ENCODE peak calls at places on chromosomes 12 and 14, in four cellular contexts. One of them, this sample, is unnamed.

GRCh38 chr12:52311282-52311643 is 9.9 kb downstream of the KRT83 start:
- DNase-seq in H1: no peak
- DNase-seq in K562: no peak
- DNase-seq in GM12878: no peak
- DNase-seq in this sample: no peak

GRCh38 chr12:49624919-49625577 is 1.7 kb downstream of the PRPF40B start:
- DNase-seq in H1: no peak
- DNase-seq in K562: no peak
- DNase-seq in GM12878: no peak
- DNase-seq in this sample: no peak

GRCh38 chr12:130468700-130469245 is 131.1 kb downstream of the PIWIL1 start:
- DNase-seq in K562: no peak
- DNase-seq in GM12878: no peak
- DNase-seq in H1: no peak
- DNase-seq in this sample: no peak

GRCh38 chr12:32365473-32366064 is 33.8 kb upstream of the FGD4 start:
- DNase-seq in H1: peak
- DNase-seq in GM12878: peak
- DNase-seq in K562: peak
- DNase-seq in this sample: peak

GRCh38 chr14:63692309-63693020 is 35.4 kb downstream of the SGPP1 start:
- DNase-seq in H1: no peak
- DNase-seq in GM12878: no peak
- DNase-seq in K562: no peak
- DNase-seq in this sample: no peak

GRCh38 chr12:93419388-93420034 is 22.2 kb downstream of the UBE2N start:
- DNase-seq in GM12878: no peak
- DNase-seq in K562: peak
- DNase-seq in H1: no peak
- DNase-seq in this sample: peak

GRCh38 chr12:113149361-113150150 is at the start of gene CFAP73:
- DNase-seq in GM12878: no peak
- DNase-seq in H1: peak
- DNase-seq in K562: peak
- DNase-seq in this sample: peak

GRCh38 chr14:87994974-87995373 is 2.0 kb upstream of the GALC start:
- DNase-seq in H1: no peak
- DNase-seq in GM12878: peak
- DNase-seq in K562: no peak
- DNase-seq in this sample: peak

GRCh38 chr14:91246051-91246852 is 1.7 kb upstream of the GPR68 start:
- DNase-seq in K562: no peak
- DNase-seq in GM12878: no peak
- DNase-seq in H1: no peak
- DNase-seq in this sample: no peak

GRCh38 chr12:66132408-66132807 is 1.9 kb upstream of the LLPH start:
- DNase-seq in K562: no peak
- DNase-seq in H1: peak
- DNase-seq in GM12878: no peak
- DNase-seq in this sample: peak
- TF ChIP-seq EP300 in K562: no peak
- TF ChIP-seq EP300 in H1: no peak
- TF ChIP-seq EP300 in GM12878: no peak
- TF ChIP-seq EP300 in this sample: no peak

GRCh38 chr14:74239848-74240793 is 872 bp downstream of the VSX2 start:
- DNase-seq in H1: no peak
- DNase-seq in K562: no peak
- DNase-seq in GM12878: no peak
- DNase-seq in this sample: no peak
- TF ChIP-seq EZH2 in H1: peak
- TF ChIP-seq EZH2 in K562: peak
- TF ChIP-seq EZH2 in GM12878: peak
- TF ChIP-seq EZH2 in this sample: no peak

DNA sequence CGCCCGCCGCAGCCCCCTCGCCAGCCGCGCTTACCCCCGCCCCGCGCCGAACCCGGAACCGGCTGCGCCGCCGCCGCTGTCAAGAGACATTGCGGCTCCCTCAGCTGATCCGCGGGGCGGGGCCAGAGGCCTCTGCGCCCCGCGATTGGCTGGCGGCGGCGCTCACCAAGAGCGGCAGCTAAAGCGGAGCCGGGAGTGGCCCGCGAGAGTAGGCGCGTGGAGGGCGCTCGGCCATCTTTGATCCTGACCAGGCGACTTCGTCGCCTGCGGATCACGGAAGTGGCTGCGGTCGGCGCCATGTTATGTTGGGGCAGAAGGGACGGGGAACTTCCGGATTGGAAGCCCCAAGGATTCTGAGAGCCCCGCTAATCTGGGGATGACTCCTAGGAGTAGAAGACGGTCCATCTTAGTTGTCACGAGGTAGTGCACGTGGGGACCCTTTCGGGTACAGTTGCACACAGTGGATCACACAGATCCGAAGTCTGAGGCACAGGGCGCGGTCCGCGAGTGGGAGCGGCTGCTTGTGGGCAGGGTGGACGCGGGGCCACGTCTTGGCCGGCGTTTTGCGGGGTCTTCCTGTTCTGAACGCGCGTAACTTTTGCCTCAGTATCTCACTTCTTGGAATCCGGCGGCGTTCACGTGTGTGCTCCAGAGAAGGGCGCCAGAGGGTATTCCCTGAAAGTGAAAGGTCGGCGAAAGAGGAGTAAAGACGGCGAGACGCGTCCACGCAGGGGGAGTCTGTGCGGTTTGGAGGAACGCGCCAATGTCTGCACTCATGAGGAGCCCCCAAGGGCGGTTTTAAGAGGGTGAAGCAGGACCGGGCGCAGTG is at the start of gene CHFR:
- DNase-seq in GM12878: peak
- DNase-seq in H1: peak
- DNase-seq in K562: peak
- DNase-seq in this sample: peak
- TF ChIP-seq EP300 in GM12878: no peak
- TF ChIP-seq EP300 in H1: no peak
- TF ChIP-seq EP300 in K562: no peak
- TF ChIP-seq EP300 in this sample: no peak

GRCh38 chr12:111602348-111602747 is 3.2 kb upstream of the ATXN2 start:
- DNase-seq in H1: no peak
- DNase-seq in GM12878: no peak
- DNase-seq in K562: no peak
- DNase-seq in this sample: no peak
- TF ChIP-seq EZH2 in H1: no peak
- TF ChIP-seq EZH2 in GM12878: no peak
- TF ChIP-seq EZH2 in K562: no peak
- TF ChIP-seq EZH2 in this sample: no peak

GRCh38 chr12:18837025-18837424 is 99.1 kb downstream of the CAPZA3 start:
- DNase-seq in H1: no peak
- DNase-seq in K562: no peak
- DNase-seq in GM12878: no peak
- DNase-seq in this sample: no peak
- TF ChIP-seq EP300 in H1: no peak
- TF ChIP-seq EP300 in K562: no peak
- TF ChIP-seq EP300 in GM12878: no peak
- TF ChIP-seq EP300 in this sample: no peak

GRCh38 chr12:114668151-114668891 is 15.7 kb downstream of the TBX3 start:
- DNase-seq in K562: peak
- DNase-seq in GM12878: no peak
- DNase-seq in H1: peak
- DNase-seq in this sample: peak

GRCh38 chr12:114666746-114667668 is 17.0 kb downstream of the TBX3 start:
- DNase-seq in K562: no peak
- DNase-seq in H1: no peak
- DNase-seq in GM12878: no peak
- DNase-seq in this sample: peak

GRCh38 chr12:114667669-114668150 is 16.3 kb downstream of the TBX3 start:
- DNase-seq in K562: no peak
- DNase-seq in GM12878: no peak
- DNase-seq in H1: no peak
- DNase-seq in this sample: no peak

GRCh38 chr12:114664661-114665320 is 19.2 kb downstream of the TBX3 start:
- DNase-seq in K562: no peak
- DNase-seq in GM12878: no peak
- DNase-seq in H1: no peak
- DNase-seq in this sample: no peak

GRCh38 chr12:114665411-114666181 is 18.4 kb downstream of the TBX3 start:
- DNase-seq in GM12878: no peak
- DNase-seq in K562: no peak
- DNase-seq in H1: no peak
- DNase-seq in this sample: no peak
- TF ChIP-seq EZH2 in GM12878: no peak
- TF ChIP-seq EZH2 in K562: no peak
- TF ChIP-seq EZH2 in H1: peak
- TF ChIP-seq EZH2 in this sample: no peak

GRCh38 chr12:96235497-96235826 is 41.3 kb downstream of the ELK3 start:
- DNase-seq in K562: no peak
- DNase-seq in GM12878: no peak
- DNase-seq in H1: no peak
- DNase-seq in this sample: no peak

GRCh38 chr12:96234591-96235496 is 40.7 kb downstream of the ELK3 start:
- DNase-seq in GM12878: no peak
- DNase-seq in K562: no peak
- DNase-seq in H1: no peak
- DNase-seq in this sample: no peak

GRCh38 chr12:96236221-96236822 is 42.1 kb downstream of the ELK3 start:
- DNase-seq in GM12878: no peak
- DNase-seq in H1: no peak
- DNase-seq in K562: no peak
- DNase-seq in this sample: no peak

GRCh38 chr12:96233168-96233567 is 39.0 kb downstream of the ELK3 start:
- DNase-seq in GM12878: no peak
- DNase-seq in K562: no peak
- DNase-seq in H1: no peak
- DNase-seq in this sample: no peak

GRCh38 chr12:96233941-96234461 is 39.8 kb downstream of the ELK3 start:
- DNase-seq in H1: no peak
- DNase-seq in K562: no peak
- DNase-seq in GM12878: no peak
- DNase-seq in this sample: no peak
- TF ChIP-seq EP300 in H1: no peak
- TF ChIP-seq EP300 in K562: no peak
- TF ChIP-seq EP300 in GM12878: no peak
- TF ChIP-seq EP300 in this sample: no peak

GRCh38 chr14:101458536-101459391 is 102.5 kb upstream of the DIO3 start:
- DNase-seq in K562: no peak
- DNase-seq in GM12878: no peak
- DNase-seq in H1: no peak
- DNase-seq in this sample: no peak

GRCh38 chr14:101457177-101457935 is 103.9 kb upstream of the DIO3 start:
- DNase-seq in K562: no peak
- DNase-seq in H1: no peak
- DNase-seq in GM12878: no peak
- DNase-seq in this sample: no peak

GRCh38 chr14:101454229-101454628 is 107.1 kb upstream of the DIO3 start:
- DNase-seq in GM12878: no peak
- DNase-seq in H1: no peak
- DNase-seq in K562: no peak
- DNase-seq in this sample: no peak

GRCh38 chr14:101457936-101458535 is 103.3 kb upstream of the DIO3 start:
- DNase-seq in GM12878: no peak
- DNase-seq in H1: no peak
- DNase-seq in K562: no peak
- DNase-seq in this sample: no peak

DNA sequence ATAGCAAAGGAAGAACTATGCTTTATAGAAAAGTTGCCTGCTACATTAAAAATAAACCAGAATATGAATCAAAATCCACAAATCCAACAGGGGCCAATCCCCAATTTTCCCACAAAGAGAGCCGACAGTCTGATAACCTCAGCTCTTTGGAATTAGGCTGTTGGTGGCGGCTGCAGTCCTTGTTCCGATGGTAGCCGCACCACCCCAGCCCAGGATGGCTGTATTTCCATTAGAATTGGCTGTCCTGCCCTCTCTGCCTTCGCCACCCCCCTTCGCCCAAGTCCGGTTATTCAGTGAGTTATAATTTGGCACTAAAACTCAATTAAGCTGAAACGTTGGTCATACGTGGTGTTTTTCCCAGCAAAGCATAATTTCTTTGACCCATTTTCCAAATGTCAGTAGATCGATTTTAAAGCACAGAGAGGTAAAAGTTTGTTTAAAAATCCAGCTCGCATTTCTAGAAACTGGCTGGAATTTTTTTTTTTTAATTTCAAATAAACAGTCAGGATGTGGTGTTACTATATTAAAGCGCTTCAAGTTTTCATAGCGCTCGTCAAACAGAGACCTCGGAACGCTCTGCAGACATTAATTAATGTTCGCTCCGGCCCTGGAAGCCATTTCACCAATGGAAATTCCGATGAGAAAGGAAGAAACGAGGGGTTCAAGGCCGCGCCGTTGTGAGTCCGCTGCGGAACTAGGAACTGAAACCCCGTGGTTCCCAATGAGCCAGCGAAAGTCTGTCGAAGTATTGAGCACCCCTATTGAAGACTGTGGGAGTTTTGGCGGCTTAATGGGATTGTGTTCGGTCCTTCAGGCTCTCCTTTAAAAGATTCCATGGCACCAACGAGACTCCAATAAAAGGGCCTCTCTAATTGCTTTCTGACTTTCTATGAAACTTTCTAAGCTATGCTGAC is 104.8 kb upstream of the DIO3 start:
- DNase-seq in K562: no peak
- DNase-seq in H1: no peak
- DNase-seq in GM12878: no peak
- DNase-seq in this sample: no peak
- TF ChIP-seq EZH2 in K562: no peak
- TF ChIP-seq EZH2 in H1: peak
- TF ChIP-seq EZH2 in GM12878: no peak
- TF ChIP-seq EZH2 in this sample: no peak

GRCh38 chr14:55191101-55191880 is at the start of gene DLGAP5:
- DNase-seq in H1: peak
- DNase-seq in GM12878: peak
- DNase-seq in K562: peak
- DNase-seq in this sample: peak
- TF ChIP-seq EP300 in H1: no peak
- TF ChIP-seq EP300 in GM12878: no peak
- TF ChIP-seq EP300 in K562: no peak
- TF ChIP-seq EP300 in this sample: no peak

This sample was measured in HepG2.